ENCODE peak calls at places on chromosomes 7 and 10, in eight cellular contexts. Q is breast epithelium, H is stomach, B is spleen, S is HepG2, F is upper lobe of left lung, T is sigmoid colon, M is esophagus muscularis mucosa. J is an unnamed sample.

GRCh38 chr10:35208536-35208935 is 81.9 kb downstream of the CREM start:
- DNase-seq in Q (no peak), H (no peak), B (no peak), S (no peak), F (no peak), T (no peak), M (no peak), J (no peak)

GRCh38 chr7:81688622-81689411 is 81.0 kb downstream of the HGF start:
- DNase-seq in Q (no peak), H (no peak), B (no peak), S (no peak), F (no peak), T (no peak), M (no peak), J (no peak)

GRCh38 chr7:134444198-134444960 is 14.5 kb downstream of the AKR1B1 start:
- DNase-seq in Q (no peak), H (no peak), B (no peak), S (no peak), F (no peak), T (no peak), M (no peak), J (no peak)

GRCh38 chr10:3400368-3400767 is 227.8 kb upstream of the PITRM1 start:
- DNase-seq in Q (no peak), H (no peak), B (no peak), S (no peak), F (no peak), T (no peak), M (no peak), J (no peak)

GRCh38 chr7:150716368-150716767 is at the start of gene GIMAP1:
- DNase-seq in Q (no peak), H (no peak), B (peak), S (no peak), F (peak), T (no peak), M (no peak), J (peak)

GRCh38 chr10:131979821-131980270 is 1.9 kb downstream of the BNIP3 start:
- DNase-seq in Q (no peak), H (peak), B (peak), S (peak), F (no peak), T (peak), M (no peak), J (no peak)

GRCh38 chr10:45379303-45379726 is 5.3 kb downstream of the ALOX5 start:
- DNase-seq in Q (no peak), H (no peak), B (peak), S (no peak), F (peak), T (no peak), M (no peak), J (no peak)

GRCh38 chr7:120337308-120337907 is 64.4 kb downstream of the KCND2 start:
- DNase-seq in Q (no peak), H (no peak), B (no peak), S (peak), F (no peak), T (no peak), M (no peak), J (no peak)

GRCh38 chr7:102834999-102835398 is 77.8 kb upstream of the LRRC17 start:
- DNase-seq in Q (no peak), H (no peak), B (no peak), S (peak), F (no peak), T (no peak), M (no peak), J (no peak)

GRCh38 chr7:50655020-50655419 is 89.8 kb upstream of the DDC start:
- DNase-seq in Q (no peak), H (no peak), B (no peak), S (no peak), F (no peak), T (no peak), M (no peak), J (no peak)

GRCh38 chr10:60828489-60828852 is 50.2 kb downstream of the CDK1 start:
- DNase-seq in Q (no peak), H (no peak), B (no peak), S (no peak), F (no peak), T (no peak), M (no peak), J (no peak)

GRCh38 chr7:83677180-83677866 is 28.4 kb upstream of the SEMA3E start:
- DNase-seq in Q (no peak), H (peak), B (no peak), S (no peak), F (no peak), T (no peak), M (no peak), J (no peak)

GRCh38 chr10:28939352-28940157 is 262.2 kb downstream of the BAMBI start:
- DNase-seq in Q (peak), H (peak), B (no peak), S (peak), F (peak), T (peak), M (no peak), J (peak)

GRCh38 chr7:31000161-31000693 is 36.5 kb downstream of the GHRHR start:
- DNase-seq in Q (no peak), H (no peak), B (no peak), S (no peak), F (no peak), T (no peak), M (no peak), J (no peak)

GRCh38 chr7:97982647-97983046 is 7.3 kb downstream of the OCM2 start:
- DNase-seq in Q (peak), H (no peak), B (no peak), S (no peak), F (peak), T (no peak), M (no peak), J (no peak)

GRCh38 chr7:158103378-158103777 is 484.2 kb downstream of the PTPRN2 start:
- DNase-seq in Q (no peak), H (peak), B (no peak), S (no peak), F (peak), T (no peak), M (no peak), J (no peak)

GRCh38 chr7:42893341-42894242 is 18.3 kb downstream of the C7orf25 start:
- DNase-seq in Q (no peak), H (no peak), B (no peak), S (no peak), F (peak), T (no peak), M (no peak), J (no peak)

GRCh38 chr7:1175967-1176851 is 16.2 kb upstream of the ZFAND2A start:
- DNase-seq in Q (peak), H (peak), B (peak), S (peak), F (peak), T (peak), M (peak), J (peak)

GRCh38 chr7:151895008-151895661 is 18.2 kb upstream of the PRKAG2 start:
- DNase-seq in Q (no peak), H (no peak), B (peak), S (no peak), F (no peak), T (no peak), M (no peak), J (peak)

GRCh38 chr10:44995914-44996633 is 4.6 kb upstream of the ZNF22 start:
- DNase-seq in Q (no peak), H (peak), B (no peak), S (peak), F (peak), T (peak), M (peak), J (no peak)

GRCh38 chr7:113085781-113086390 is 741 bp downstream of the GPR85 start:
- DNase-seq in Q (no peak), H (no peak), B (no peak), S (no peak), F (no peak), T (no peak), M (no peak), J (no peak)

GRCh38 chr10:13684813-13685511 is 98.2 kb downstream of the PRPF18 start:
- DNase-seq in Q (no peak), H (no peak), B (peak), S (no peak), F (no peak), T (no peak), M (no peak), J (no peak)

GRCh38 chr7:40219917-40220316 is 85.1 kb downstream of the SUGCT start:
- DNase-seq in Q (no peak), H (no peak), B (no peak), S (no peak), F (no peak), T (no peak), M (no peak), J (no peak)

GRCh38 chr10:30070001-30070759 is 10.8 kb upstream of the JCAD start:
- DNase-seq in Q (no peak), H (no peak), B (no peak), S (peak), F (no peak), T (no peak), M (no peak), J (no peak)

GRCh38 chr10:63637833-63638443 is 116.7 kb downstream of the REEP3 start:
- DNase-seq in Q (no peak), H (no peak), B (no peak), S (no peak), F (peak), T (no peak), M (no peak), J (no peak)
- TF ChIP-seq POLR2AphosphoS5 in Q (no peak), H (peak), B (no peak), S (no peak), F (no peak), T (no peak), M (no peak), J (no peak)

GRCh38 chr10:56351909-56352630 is 9.0 kb downstream of the ZWINT start:
- DNase-seq in Q (no peak), H (no peak), B (no peak), S (no peak), F (no peak), T (no peak), M (no peak), J (no peak)
- H3K27ac ChIP-seq in Q (no peak), H (no peak), B (no peak), S (no peak), F (no peak), T (no peak), M (no peak), J (no peak)

GRCh38 chr10:22436893-22437619 is 91.8 kb downstream of the SPAG6 start:
- DNase-seq in Q (peak), H (peak), B (peak), S (peak), F (peak), T (peak), M (peak), J (peak)
- TF ChIP-seq POLR2A in Q (peak), H (no peak), B (peak), S (no peak), F (peak), T (peak), M (peak), J (peak)

GRCh38 chr10:2106641-2107040 is 369.3 kb upstream of the ADARB2 start:
- DNase-seq in Q (no peak), H (no peak), B (no peak), S (no peak), F (no peak), T (no peak), M (no peak), J (no peak)
- TF ChIP-seq POLR2AphosphoS5 in Q (no peak), H (no peak), B (no peak), S (no peak), F (no peak), T (no peak), M (no peak), J (no peak)

GRCh38 chr10:130138479-130138866 is 2.3 kb downstream of the GLRX3 start:
- DNase-seq in Q (no peak), H (no peak), B (no peak), S (peak), F (peak), T (no peak), M (no peak), J (no peak)
- H3K27ac ChIP-seq in Q (no peak), H (no peak), B (no peak), S (peak), F (peak), T (no peak), M (no peak), J (no peak)

J was measured in transverse colon.